ENCODE peak calls at places on chromosomes 2 and 18, in four cellular contexts. F, D, X and B are unnamed samples.
A peak's percentile ranks its signal among the peaks of the same experiment; 100 is the strongest.

GRCh38 chr2:238382381-238382781 is 44.3 kb upstream of the ASB1 start:
- DNase-seq in F (no peak), D (no peak), X (no peak), B (no peak)

GRCh38 chr2:32474391-32474790 is 117.6 kb downstream of the BIRC6 start:
- DNase-seq in F (no peak), D (no peak), X (no peak), B (no peak)

GRCh38 chr2:157853820-157854219 is 22.3 kb downstream of the ACVR1 start:
- DNase-seq in F (no peak), D (no peak), X (no peak), B (no peak)

GRCh38 chr2:142140434-142140845 is 9.6 kb upstream of the LRP1B start:
- DNase-seq in F (peak; percentile 12), D (peak; percentile 54), X (no peak), B (no peak)

GRCh38 chr2:216679658-216680024 is 15.7 kb downstream of the IGFBP5 start:
- DNase-seq in F (no peak), D (peak; percentile 74), X (no peak), B (no peak)

GRCh38 chr2:30235859-30236535 is 4.7 kb downstream of the LBH start:
- DNase-seq in F (no peak), D (no peak), X (no peak), B (peak; percentile 49)

GRCh38 chr2:84906900-84907714 is 1.7 kb downstream of the TMSB10 start:
- DNase-seq in F (peak; percentile 57), D (peak; percentile 4), X (peak; percentile 80), B (peak; percentile 78)

GRCh38 chr2:235639387-235639786 is 145.5 kb downstream of the AGAP1 start:
- DNase-seq in F (no peak), D (no peak), X (no peak), B (no peak)

GRCh38 chr2:240992572-240993291 is 5.7 kb upstream of the SNED1 start:
- DNase-seq in F (no peak), D (no peak), X (no peak), B (no peak)

GRCh38 chr2:237927986-237928385 is 38.8 kb upstream of the UBE2F start:
- DNase-seq in F (no peak), D (no peak), X (no peak), B (no peak)

GRCh38 chr2:38281095-38281742 is 95.9 kb downstream of the ATL2 start:
- DNase-seq in F (no peak), D (no peak), X (no peak), B (no peak)

GRCh38 chr2:15945909-15946705 is 5.8 kb downstream of the MYCN start:
- DNase-seq in F (no peak), D (no peak), X (no peak), B (no peak)

GRCh38 chr2:77977486-77978063 is 455.4 kb upstream of the LRRTM4 start:
- DNase-seq in F (no peak), D (peak; percentile 45), X (no peak), B (no peak)

GRCh38 chr2:238362611-238363010 is 42.3 kb downstream of the TRAF3IP1 start:
- DNase-seq in F (no peak), D (no peak), X (no peak), B (no peak)

GRCh38 chr2:172931923-172932520 is 143.6 kb upstream of the MAP3K20 start:
- DNase-seq in F (peak; percentile 60), D (peak; percentile 82), X (peak; percentile 56), B (peak; percentile 28)

GRCh38 chr2:112156152-112156986 is 18.2 kb downstream of the FBLN7 start:
- DNase-seq in F (peak; percentile 39), D (no peak), X (no peak), B (no peak)

GRCh38 chr2:171272039-171272438 is 111.3 kb upstream of the TLK1 start:
- DNase-seq in F (peak; percentile 88), D (no peak), X (no peak), B (no peak)

GRCh38 chr2:101657787-101658186 is 39.7 kb upstream of the MAP4K4 start:
- DNase-seq in F (no peak), D (no peak), X (no peak), B (no peak)

GRCh38 chr2:234335676-234336228 is 161.1 kb downstream of the ARL4C start:
- DNase-seq in F (no peak), D (peak; percentile 72), X (no peak), B (no peak)

GRCh38 chr2:48768669-48769068 is 13.1 kb upstream of the LHCGR start:
- DNase-seq in F (no peak), D (no peak), X (no peak), B (no peak)

GRCh38 chr2:37110306-37111212 is 26.2 kb downstream of the GPATCH11 start:
- DNase-seq in F (no peak), D (no peak), X (no peak), B (no peak)

GRCh38 chr2:209663149-209663548 is 108.5 kb upstream of the UNC80 start:
- DNase-seq in F (no peak), D (peak; percentile 49), X (no peak), B (no peak)

GRCh38 chr2:236205867-236206645 is 37.9 kb upstream of the GBX2 start:
- DNase-seq in F (no peak), D (no peak), X (no peak), B (no peak)

GRCh38 chr2:29715655-29716054 is 205.7 kb downstream of the ALK start:
- DNase-seq in F (no peak), D (no peak), X (no peak), B (no peak)

GRCh38 chr2:77522883-77523282 is 707 bp upstream of the LRRTM4 start:
- DNase-seq in F (no peak), D (no peak), X (no peak), B (no peak)

GRCh38 chr2:232949016-232949415 is 64.0 kb downstream of the NGEF start:
- DNase-seq in F (peak; percentile 49), D (no peak), X (no peak), B (no peak)

GRCh38 chr2:12721571-12722444 is 5.1 kb downstream of the TRIB2 start:
- DNase-seq in F (no peak), D (no peak), X (no peak), B (no peak)

GRCh38 chr2:26816893-26817292 is 31.0 kb downstream of the CENPA start:
- DNase-seq in F (no peak), D (peak; percentile 6), X (peak; percentile 26), B (no peak)

GRCh38 chr2:37839991-37840390 is 85.1 kb upstream of the RMDN2 start:
- DNase-seq in F (no peak), D (no peak), X (no peak), B (no peak)

GRCh38 chr2:5190023-5190422 is 502.2 kb upstream of the SOX11 start:
- DNase-seq in F (no peak), D (no peak), X (no peak), B (no peak)

GRCh38 chr18:9824862-9825479 is 60.8 kb upstream of the TXNDC2 start:
- DNase-seq in F (no peak), D (no peak), X (no peak), B (no peak)

GRCh38 chr2:120227111-120227991 is 4.2 kb upstream of the TMEM185B start:
- DNase-seq in F (peak; percentile 72), D (peak; percentile 14), X (no peak), B (no peak)

GRCh38 chr2:115609978-115610377 is 1167.5 kb downstream of the DPP10 start:
- DNase-seq in F (no peak), D (no peak), X (no peak), B (no peak)

GRCh38 chr2:207117668-207118067 is 48.1 kb downstream of the KLF7 start:
- DNase-seq in F (no peak), D (no peak), X (no peak), B (no peak)

GRCh38 chr2:98912957-98913915 is 22.8 kb downstream of the CRACDL start:
- DNase-seq in F (no peak), D (no peak), X (no peak), B (no peak)

GRCh38 chr2:9238927-9239326 is 32.3 kb downstream of the ASAP2 start:
- DNase-seq in F (no peak), D (no peak), X (no peak), B (no peak)

GRCh38 chr2:205524656-205525055 is 157.6 kb upstream of the NRP2 start:
- DNase-seq in F (no peak), D (no peak), X (no peak), B (no peak)

GRCh38 chr2:212554233-212554632 is 15.6 kb upstream of the ERBB4 start:
- DNase-seq in F (no peak), D (no peak), X (no peak), B (no peak)

GRCh38 chr2:223760838-223761502 is 76.4 kb downstream of the AP1S3 start:
- DNase-seq in F (peak; percentile 77), D (no peak), X (no peak), B (peak; percentile 24)

GRCh38 chr2:71100195-71100964 is 29.6 kb downstream of the MCEE start:
- DNase-seq in F (peak; percentile 57), D (peak; percentile 59), X (peak; percentile 66), B (peak; percentile 59)

DNA sequence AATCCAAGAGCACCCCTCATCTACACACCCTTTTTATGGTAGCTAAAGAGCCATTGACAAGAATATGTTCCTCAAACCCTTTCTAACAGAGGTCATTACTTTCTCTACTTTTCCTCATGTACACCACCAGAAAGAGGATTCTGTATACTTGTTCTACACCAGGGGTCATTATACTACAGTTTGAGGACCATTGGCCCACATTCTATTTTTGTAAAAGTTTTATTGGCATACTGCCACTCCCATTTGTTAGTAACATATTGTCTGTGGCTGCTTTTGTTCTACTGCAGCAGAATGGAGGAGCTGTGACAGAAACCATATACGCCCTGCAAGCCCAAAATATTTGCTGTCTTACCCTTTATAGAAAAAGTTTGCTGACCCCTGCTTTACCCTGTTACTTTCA is 14.3 kb downstream of the HTR2B start:
- DNase-seq in F (no peak), D (peak; percentile 14), X (no peak), B (no peak)
- TF ChIP-seq CTCF in F (no peak), D (peak; percentile 38), X (no peak), B (peak; percentile 16)

GRCh38 chr2:155841442-155841841 is 491.1 kb downstream of the NR4A2 start:
- DNase-seq in F (no peak), D (no peak), X (no peak), B (no peak)
- TF ChIP-seq CTCF in F (no peak), D (no peak), X (no peak), B (no peak)

GRCh38 chr2:127130421-127130820 is 23.5 kb upstream of the BIN1 start:
- DNase-seq in F (no peak), D (no peak), X (no peak), B (no peak)
- TF ChIP-seq CTCF in F (no peak), D (no peak), X (no peak), B (no peak)

GRCh38 chr2:202024871-202025270 is 8.8 kb upstream of the FZD7 start:
- DNase-seq in F (no peak), D (no peak), X (no peak), B (no peak)

GRCh38 chr2:202025816-202026215 is 7.8 kb upstream of the FZD7 start:
- DNase-seq in F (no peak), D (no peak), X (no peak), B (no peak)

GRCh38 chr2:202023904-202024266 is 9.8 kb upstream of the FZD7 start:
- DNase-seq in F (no peak), D (no peak), X (no peak), B (no peak)

GRCh38 chr2:202023198-202023903 is 10.3 kb upstream of the FZD7 start:
- DNase-seq in F (no peak), D (peak; percentile 52), X (no peak), B (no peak)

GRCh38 chr2:202026507-202026906 is 7.1 kb upstream of the FZD7 start:
- DNase-seq in F (no peak), D (no peak), X (no peak), B (no peak)
- TF ChIP-seq CTCF in F (no peak), D (no peak), X (no peak), B (no peak)